ENCODE peak calls at places on chromosomes 16 and 17, in eight cellular contexts. One of them, this sample, is unnamed.

GRCh38 chr17:66580178-66580577 is 254.7 kb upstream of the CACNG5 start:
- DNase-seq in EH: peak; percentile 87
- DNase-seq in cardiac muscle cell: peak; percentile 49
- DNase-seq in GOT3: no peak
- DNase-seq in HCT116: no peak
- DNase-seq in NCI-H1092: no peak
- DNase-seq in cardiac fibroblast: peak; percentile 62
- DNase-seq in AG20443: no peak
- DNase-seq in this sample: peak; percentile 45

GRCh38 chr17:36686123-36686669 is 84.8 kb downstream of the MRM1 start:
- DNase-seq in EH: peak; percentile 10
- DNase-seq in cardiac muscle cell: no peak
- DNase-seq in GOT3: no peak
- DNase-seq in HCT116: no peak
- DNase-seq in NCI-H1092: no peak
- DNase-seq in cardiac fibroblast: no peak
- DNase-seq in AG20443: no peak
- DNase-seq in this sample: no peak

GRCh38 chr17:56779306-56779705 is 54.4 kb downstream of the C17orf67 start:
- DNase-seq in EH: peak; percentile 6
- DNase-seq in cardiac muscle cell: no peak
- DNase-seq in GOT3: no peak
- DNase-seq in HCT116: no peak
- DNase-seq in NCI-H1092: no peak
- DNase-seq in cardiac fibroblast: no peak
- DNase-seq in AG20443: no peak
- DNase-seq in this sample: no peak

GRCh38 chr16:88619859-88620655 is 18.3 kb upstream of the IL17C start:
- DNase-seq in EH: no peak
- DNase-seq in cardiac muscle cell: no peak
- DNase-seq in GOT3: no peak
- DNase-seq in HCT116: no peak
- DNase-seq in NCI-H1092: no peak
- DNase-seq in cardiac fibroblast: no peak
- DNase-seq in AG20443: no peak
- DNase-seq in this sample: no peak

GRCh38 chr17:78868391-78868790 is 27.8 kb upstream of the USP36 start:
- DNase-seq in EH: peak; percentile 85
- DNase-seq in cardiac muscle cell: no peak
- DNase-seq in GOT3: no peak
- DNase-seq in HCT116: no peak
- DNase-seq in NCI-H1092: no peak
- DNase-seq in cardiac fibroblast: peak; percentile 69
- DNase-seq in AG20443: peak; percentile 69
- DNase-seq in this sample: peak; percentile 55

GRCh38 chr17:49361902-49362722 is at the start of gene ZNF652:
- DNase-seq in EH: peak; percentile 88
- DNase-seq in cardiac muscle cell: peak; percentile 86
- DNase-seq in GOT3: peak; percentile 64
- DNase-seq in HCT116: peak; percentile 93
- DNase-seq in NCI-H1092: peak; percentile 93
- DNase-seq in cardiac fibroblast: peak; percentile 79
- DNase-seq in AG20443: peak; percentile 100
- DNase-seq in this sample: peak; percentile 84

GRCh38 chr16:51134876-51135275 is 16.2 kb downstream of the SALL1 start:
- DNase-seq in EH: no peak
- DNase-seq in cardiac muscle cell: no peak
- DNase-seq in GOT3: no peak
- DNase-seq in HCT116: no peak
- DNase-seq in NCI-H1092: no peak
- DNase-seq in cardiac fibroblast: no peak
- DNase-seq in AG20443: no peak
- DNase-seq in this sample: no peak

GRCh38 chr17:1455291-1455747 is 713 bp downstream of the CRK start:
- DNase-seq in EH: peak; percentile 86
- DNase-seq in cardiac muscle cell: peak; percentile 78
- DNase-seq in GOT3: no peak
- DNase-seq in HCT116: no peak
- DNase-seq in NCI-H1092: peak; percentile 53
- DNase-seq in cardiac fibroblast: peak; percentile 79
- DNase-seq in AG20443: peak; percentile 83
- DNase-seq in this sample: peak; percentile 73